ENCODE peak calls at places on chromosomes 5 and 9, in eight cellular contexts. One of them, this sample, is unnamed.

GRCh38 chr5:127002390-127002789 is 28.0 kb downstream of the MARCHF3 start:
- DNase-seq in effector memory CD4-positive, alpha-beta T cell: no peak
- DNase-seq in neural progenitor cell: no peak
- DNase-seq in IMR-90: peak
- DNase-seq in GM23248: peak
- DNase-seq in MG63: no peak
- DNase-seq in right cardiac atrium: no peak
- DNase-seq in tibial artery: no peak
- DNase-seq in this sample: peak

GRCh38 chr9:137273616-137274320 is 3.8 kb upstream of the TOR4A start:
- DNase-seq in neural progenitor cell: no peak
- DNase-seq in right cardiac atrium: peak
- DNase-seq in tibial artery: peak
- DNase-seq in GM23248: no peak
- DNase-seq in IMR-90: no peak
- DNase-seq in MG63: no peak
- DNase-seq in effector memory CD4-positive, alpha-beta T cell: no peak
- DNase-seq in this sample: no peak

GRCh38 chr5:151659001-151659754 is 27.5 kb downstream of the SPARC start:
- DNase-seq in MG63: peak
- DNase-seq in IMR-90: peak
- DNase-seq in tibial artery: peak
- DNase-seq in GM23248: peak
- DNase-seq in neural progenitor cell: peak
- DNase-seq in right cardiac atrium: peak
- DNase-seq in effector memory CD4-positive, alpha-beta T cell: peak
- DNase-seq in this sample: peak

GRCh38 chr5:114362197-114362976 is 517 bp downstream of the KCNN2 start:
- DNase-seq in right cardiac atrium: peak
- DNase-seq in tibial artery: no peak
- DNase-seq in MG63: peak
- DNase-seq in effector memory CD4-positive, alpha-beta T cell: no peak
- DNase-seq in GM23248: peak
- DNase-seq in IMR-90: peak
- DNase-seq in neural progenitor cell: peak
- DNase-seq in this sample: no peak

GRCh38 chr5:619444-619843 is 7.3 kb downstream of the CEP72 start:
- DNase-seq in IMR-90: no peak
- DNase-seq in right cardiac atrium: peak
- DNase-seq in GM23248: no peak
- DNase-seq in effector memory CD4-positive, alpha-beta T cell: no peak
- DNase-seq in MG63: no peak
- DNase-seq in neural progenitor cell: no peak
- DNase-seq in tibial artery: peak
- DNase-seq in this sample: no peak

GRCh38 chr9:114372971-114373591 is 14.7 kb downstream of the AKNA start:
- DNase-seq in GM23248: no peak
- DNase-seq in right cardiac atrium: peak
- DNase-seq in MG63: no peak
- DNase-seq in effector memory CD4-positive, alpha-beta T cell: peak
- DNase-seq in tibial artery: peak
- DNase-seq in neural progenitor cell: no peak
- DNase-seq in IMR-90: no peak
- DNase-seq in this sample: no peak

GRCh38 chr5:43661102-43661501 is 58.1 kb downstream of the NNT start:
- DNase-seq in GM23248: peak
- DNase-seq in effector memory CD4-positive, alpha-beta T cell: no peak
- DNase-seq in IMR-90: peak
- DNase-seq in right cardiac atrium: no peak
- DNase-seq in tibial artery: no peak
- DNase-seq in neural progenitor cell: peak
- DNase-seq in MG63: no peak
- DNase-seq in this sample: peak

GRCh38 chr5:7474821-7475403 is 79.0 kb downstream of the ADCY2 start:
- DNase-seq in IMR-90: no peak
- DNase-seq in neural progenitor cell: no peak
- DNase-seq in MG63: no peak
- DNase-seq in right cardiac atrium: no peak
- DNase-seq in tibial artery: no peak
- DNase-seq in GM23248: no peak
- DNase-seq in effector memory CD4-positive, alpha-beta T cell: no peak
- DNase-seq in this sample: no peak

GRCh38 chr5:102910240-102911226 is 155.4 kb downstream of the PAM start:
- DNase-seq in effector memory CD4-positive, alpha-beta T cell: no peak
- DNase-seq in MG63: no peak
- DNase-seq in IMR-90: peak
- DNase-seq in GM23248: peak
- DNase-seq in neural progenitor cell: no peak
- DNase-seq in tibial artery: no peak
- DNase-seq in right cardiac atrium: no peak
- DNase-seq in this sample: peak

GRCh38 chr5:143889986-143890385 is 78.0 kb downstream of the HMHB1 start:
- DNase-seq in MG63: no peak
- DNase-seq in right cardiac atrium: no peak
- DNase-seq in IMR-90: peak
- DNase-seq in tibial artery: no peak
- DNase-seq in neural progenitor cell: no peak
- DNase-seq in effector memory CD4-positive, alpha-beta T cell: no peak
- DNase-seq in GM23248: peak
- DNase-seq in this sample: peak

GRCh38 chr5:1793966-1794895 is 5.4 kb downstream of the MRPL36 start:
- DNase-seq in neural progenitor cell: no peak
- DNase-seq in MG63: peak
- DNase-seq in effector memory CD4-positive, alpha-beta T cell: no peak
- DNase-seq in IMR-90: peak
- DNase-seq in right cardiac atrium: no peak
- DNase-seq in tibial artery: no peak
- DNase-seq in GM23248: peak
- DNase-seq in this sample: peak

GRCh38 chr9:34992376-34992951 is 2.9 kb downstream of the DNAJB5 start:
- DNase-seq in tibial artery: peak
- DNase-seq in right cardiac atrium: peak
- DNase-seq in neural progenitor cell: peak
- DNase-seq in GM23248: peak
- DNase-seq in IMR-90: peak
- DNase-seq in MG63: peak
- DNase-seq in effector memory CD4-positive, alpha-beta T cell: no peak
- DNase-seq in this sample: peak
- H3K4me3 ChIP-seq in tibial artery: no peak
- H3K4me3 ChIP-seq in right cardiac atrium: no peak
- H3K4me3 ChIP-seq in neural progenitor cell: no peak
- H3K4me3 ChIP-seq in GM23248: peak
- H3K4me3 ChIP-seq in IMR-90: no peak
- H3K4me3 ChIP-seq in MG63: no peak
- H3K4me3 ChIP-seq in effector memory CD4-positive, alpha-beta T cell: no peak
- H3K4me3 ChIP-seq in this sample: no peak

GRCh38 chr9:89433826-89434225 is 64.1 kb downstream of the SEMA4D start:
- DNase-seq in tibial artery: no peak
- DNase-seq in GM23248: peak
- DNase-seq in right cardiac atrium: no peak
- DNase-seq in effector memory CD4-positive, alpha-beta T cell: no peak
- DNase-seq in neural progenitor cell: no peak
- DNase-seq in IMR-90: peak
- DNase-seq in MG63: peak
- DNase-seq in this sample: peak

GRCh38 chr9:89436326-89436725 is 61.6 kb downstream of the SEMA4D start:
- DNase-seq in GM23248: no peak
- DNase-seq in tibial artery: no peak
- DNase-seq in effector memory CD4-positive, alpha-beta T cell: no peak
- DNase-seq in neural progenitor cell: no peak
- DNase-seq in right cardiac atrium: peak
- DNase-seq in MG63: no peak
- DNase-seq in IMR-90: no peak
- DNase-seq in this sample: no peak

GRCh38 chr9:89436963-89437625 is 60.8 kb downstream of the SEMA4D start:
- DNase-seq in IMR-90: no peak
- DNase-seq in neural progenitor cell: no peak
- DNase-seq in GM23248: no peak
- DNase-seq in effector memory CD4-positive, alpha-beta T cell: peak
- DNase-seq in right cardiac atrium: peak
- DNase-seq in tibial artery: no peak
- DNase-seq in MG63: no peak
- DNase-seq in this sample: no peak

GRCh38 chr9:89434636-89435314 is 63.1 kb downstream of the SEMA4D start:
- DNase-seq in MG63: no peak
- DNase-seq in GM23248: no peak
- DNase-seq in neural progenitor cell: no peak
- DNase-seq in effector memory CD4-positive, alpha-beta T cell: no peak
- DNase-seq in tibial artery: no peak
- DNase-seq in IMR-90: no peak
- DNase-seq in right cardiac atrium: no peak
- DNase-seq in this sample: no peak

DNA sequence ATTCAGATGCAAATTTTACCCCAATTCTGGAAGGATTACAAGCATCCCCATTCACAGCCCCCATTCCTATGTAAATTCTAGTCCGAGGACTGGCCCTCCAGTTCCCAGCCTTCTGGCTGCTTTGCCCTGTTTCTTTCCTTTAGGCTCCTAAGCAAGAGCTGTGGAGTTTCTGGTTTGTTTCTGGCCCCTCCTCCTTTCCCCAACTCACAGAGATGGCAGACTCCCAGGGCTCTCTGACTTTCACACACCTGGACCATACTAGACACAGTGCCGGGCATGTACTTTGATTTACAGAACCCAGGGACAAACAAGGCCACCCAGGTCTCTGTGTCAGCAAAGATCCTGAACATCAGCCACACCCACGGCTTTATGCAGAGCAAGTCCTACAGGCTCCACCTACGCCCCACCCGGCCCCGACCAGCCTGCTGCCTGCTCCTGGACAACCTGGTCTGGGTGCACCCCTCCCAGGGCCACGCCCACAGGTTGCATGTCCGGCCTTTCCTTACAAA is 62.5 kb downstream of the SEMA4D start:
- DNase-seq in right cardiac atrium: no peak
- DNase-seq in GM23248: no peak
- DNase-seq in IMR-90: no peak
- DNase-seq in MG63: no peak
- DNase-seq in effector memory CD4-positive, alpha-beta T cell: no peak
- DNase-seq in neural progenitor cell: peak
- DNase-seq in tibial artery: no peak
- DNase-seq in this sample: no peak
- H3K4me3 ChIP-seq in right cardiac atrium: no peak
- H3K4me3 ChIP-seq in GM23248: no peak
- H3K4me3 ChIP-seq in IMR-90: no peak
- H3K4me3 ChIP-seq in MG63: no peak
- H3K4me3 ChIP-seq in effector memory CD4-positive, alpha-beta T cell: no peak
- H3K4me3 ChIP-seq in neural progenitor cell: peak
- H3K4me3 ChIP-seq in tibial artery: no peak
- H3K4me3 ChIP-seq in this sample: no peak

DNA sequence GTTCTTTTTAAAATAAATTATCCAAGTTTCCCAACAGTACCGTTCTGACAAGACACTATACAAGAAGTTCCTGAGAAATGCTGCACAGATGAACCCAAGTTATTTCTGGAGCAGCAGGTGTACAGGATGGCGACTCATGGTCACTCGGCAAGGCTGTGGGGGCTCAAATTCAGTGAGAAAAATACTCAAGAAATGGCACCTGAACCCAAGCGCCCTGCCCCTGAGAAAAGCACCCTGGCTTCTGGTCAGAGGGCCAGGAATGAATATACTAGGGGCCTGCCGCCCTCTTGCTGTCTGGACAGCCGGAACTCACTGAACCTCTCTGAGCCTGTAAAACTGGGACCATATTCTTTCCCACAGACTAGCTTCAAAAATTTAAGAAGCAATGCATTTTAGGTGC is 1.6 kb downstream of the RAPGEF1 start:
- DNase-seq in neural progenitor cell: no peak
- DNase-seq in MG63: no peak
- DNase-seq in right cardiac atrium: no peak
- DNase-seq in effector memory CD4-positive, alpha-beta T cell: no peak
- DNase-seq in GM23248: no peak
- DNase-seq in IMR-90: no peak
- DNase-seq in tibial artery: no peak
- DNase-seq in this sample: no peak
- H3K4me3 ChIP-seq in neural progenitor cell: peak
- H3K4me3 ChIP-seq in MG63: no peak
- H3K4me3 ChIP-seq in right cardiac atrium: peak
- H3K4me3 ChIP-seq in effector memory CD4-positive, alpha-beta T cell: peak
- H3K4me3 ChIP-seq in GM23248: peak
- H3K4me3 ChIP-seq in IMR-90: no peak
- H3K4me3 ChIP-seq in tibial artery: peak
- H3K4me3 ChIP-seq in this sample: peak

GRCh38 chr9:121889990-121890563 is 203.0 kb downstream of the TTLL11 start:
- DNase-seq in GM23248: peak
- DNase-seq in neural progenitor cell: no peak
- DNase-seq in IMR-90: peak
- DNase-seq in MG63: peak
- DNase-seq in right cardiac atrium: no peak
- DNase-seq in effector memory CD4-positive, alpha-beta T cell: no peak
- DNase-seq in tibial artery: no peak
- DNase-seq in this sample: no peak

GRCh38 chr9:121886759-121887485 is 206.2 kb downstream of the TTLL11 start:
- DNase-seq in IMR-90: no peak
- DNase-seq in MG63: no peak
- DNase-seq in effector memory CD4-positive, alpha-beta T cell: no peak
- DNase-seq in tibial artery: no peak
- DNase-seq in neural progenitor cell: no peak
- DNase-seq in GM23248: no peak
- DNase-seq in right cardiac atrium: no peak
- DNase-seq in this sample: no peak

GRCh38 chr9:121888438-121888775 is 204.7 kb downstream of the TTLL11 start:
- DNase-seq in neural progenitor cell: no peak
- DNase-seq in MG63: peak
- DNase-seq in tibial artery: no peak
- DNase-seq in GM23248: peak
- DNase-seq in IMR-90: peak
- DNase-seq in right cardiac atrium: no peak
- DNase-seq in effector memory CD4-positive, alpha-beta T cell: no peak
- DNase-seq in this sample: peak

GRCh38 chr9:121885345-121885901 is 207.7 kb downstream of the TTLL11 start:
- DNase-seq in neural progenitor cell: no peak
- DNase-seq in GM23248: no peak
- DNase-seq in right cardiac atrium: no peak
- DNase-seq in IMR-90: peak
- DNase-seq in MG63: no peak
- DNase-seq in tibial artery: no peak
- DNase-seq in effector memory CD4-positive, alpha-beta T cell: no peak
- DNase-seq in this sample: no peak

DNA sequence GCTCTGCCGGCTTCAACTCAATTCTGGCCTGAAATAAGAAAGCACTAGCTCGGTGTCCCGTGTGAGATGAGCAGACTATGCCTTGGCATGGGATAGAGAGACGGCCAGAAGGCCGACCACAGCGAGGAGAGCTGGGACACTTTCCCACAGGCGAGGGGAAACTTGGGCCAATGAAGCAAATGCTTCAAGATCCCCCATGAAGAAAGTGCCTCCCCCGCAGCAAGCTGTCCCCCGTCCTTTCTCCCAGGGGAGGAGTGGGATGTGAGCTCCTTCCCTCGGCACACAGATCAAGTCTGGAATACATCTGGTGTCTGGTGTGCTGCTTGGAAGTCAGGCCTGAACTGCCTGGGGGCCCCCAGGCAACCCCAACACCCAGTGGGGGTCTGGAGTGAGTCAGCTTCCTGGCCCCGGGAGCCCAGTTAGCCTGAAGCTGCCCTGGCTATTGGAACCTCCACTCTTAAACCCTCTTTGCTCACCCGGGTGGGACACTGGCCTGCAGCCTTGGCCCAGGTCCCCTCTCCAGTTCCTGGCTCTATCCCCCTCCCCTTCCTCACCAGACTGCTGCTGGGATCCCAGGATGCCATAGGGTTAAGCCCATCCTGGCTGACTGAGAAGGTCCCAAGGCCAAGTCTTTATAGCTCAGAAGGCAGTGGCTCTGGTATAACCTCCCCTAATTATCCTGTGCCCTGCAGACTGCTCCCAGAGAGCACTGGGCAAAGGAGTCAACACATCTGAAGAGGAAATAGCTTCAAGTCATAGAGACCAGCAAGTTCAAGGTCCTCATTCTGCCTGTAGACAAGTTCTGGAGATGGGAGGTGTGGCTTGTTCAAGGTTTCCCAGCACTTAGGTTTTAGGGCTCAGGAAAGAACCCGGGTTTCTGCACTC is 205.3 kb downstream of the TTLL11 start:
- DNase-seq in tibial artery: no peak
- DNase-seq in IMR-90: no peak
- DNase-seq in neural progenitor cell: no peak
- DNase-seq in effector memory CD4-positive, alpha-beta T cell: no peak
- DNase-seq in MG63: peak
- DNase-seq in right cardiac atrium: no peak
- DNase-seq in GM23248: peak
- DNase-seq in this sample: no peak
- H3K4me3 ChIP-seq in tibial artery: no peak
- H3K4me3 ChIP-seq in IMR-90: no peak
- H3K4me3 ChIP-seq in neural progenitor cell: no peak
- H3K4me3 ChIP-seq in effector memory CD4-positive, alpha-beta T cell: no peak
- H3K4me3 ChIP-seq in MG63: no peak
- H3K4me3 ChIP-seq in right cardiac atrium: no peak
- H3K4me3 ChIP-seq in GM23248: no peak
- H3K4me3 ChIP-seq in this sample: no peak

This sample was measured in AG10803.